ENCODE peak calls at places on chromosomes 13 and 19, in seven cellular contexts. One of them, this sample, is unnamed.

GRCh38 chr13:58823701-58824100 is 1192.2 kb downstream of the PCDH17 start:
- DNase-seq in H9: no peak
- DNase-seq in neuronal stem cell: no peak
- DNase-seq in mesendoderm: no peak
- DNase-seq in trophoblast cell: no peak
- DNase-seq in IMR-90: no peak
- DNase-seq in H1: no peak
- DNase-seq in this sample: no peak

GRCh38 chr19:1267441-1268391 is 1.4 kb upstream of the CIRBP start:
- DNase-seq in trophoblast cell: no peak
- DNase-seq in H9: no peak
- DNase-seq in mesendoderm: no peak
- DNase-seq in H1: no peak
- DNase-seq in IMR-90: peak
- DNase-seq in neuronal stem cell: no peak
- DNase-seq in this sample: peak

GRCh38 chr13:31278874-31279273 is 79.1 kb downstream of the B3GLCT start:
- DNase-seq in trophoblast cell: no peak
- DNase-seq in mesendoderm: no peak
- DNase-seq in neuronal stem cell: no peak
- DNase-seq in H9: no peak
- DNase-seq in H1: no peak
- DNase-seq in IMR-90: no peak
- DNase-seq in this sample: no peak

GRCh38 chr19:609001-609340 is 19.3 kb downstream of the HCN2 start:
- DNase-seq in neuronal stem cell: no peak
- DNase-seq in IMR-90: no peak
- DNase-seq in trophoblast cell: no peak
- DNase-seq in H1: no peak
- DNase-seq in H9: no peak
- DNase-seq in mesendoderm: no peak
- DNase-seq in this sample: no peak

GRCh38 chr13:74131206-74131605 is 3.0 kb downstream of the KLF12 start:
- DNase-seq in neuronal stem cell: no peak
- DNase-seq in H1: no peak
- DNase-seq in mesendoderm: no peak
- DNase-seq in H9: no peak
- DNase-seq in trophoblast cell: no peak
- DNase-seq in IMR-90: no peak
- DNase-seq in this sample: peak

GRCh38 chr19:39637891-39638290 is 17.8 kb upstream of the LGALS16 start:
- DNase-seq in mesendoderm: no peak
- DNase-seq in neuronal stem cell: no peak
- DNase-seq in trophoblast cell: no peak
- DNase-seq in H9: no peak
- DNase-seq in IMR-90: no peak
- DNase-seq in H1: no peak
- DNase-seq in this sample: no peak

GRCh38 chr13:108769213-108770070 is 140.0 kb downstream of the MYO16 start:
- DNase-seq in neuronal stem cell: no peak
- DNase-seq in H1: no peak
- DNase-seq in H9: no peak
- DNase-seq in trophoblast cell: no peak
- DNase-seq in IMR-90: no peak
- DNase-seq in mesendoderm: peak
- DNase-seq in this sample: no peak

GRCh38 chr19:9308091-9308490 is 1.5 kb downstream of the ZNF699 start:
- DNase-seq in H9: no peak
- DNase-seq in mesendoderm: no peak
- DNase-seq in IMR-90: no peak
- DNase-seq in neuronal stem cell: no peak
- DNase-seq in trophoblast cell: no peak
- DNase-seq in H1: no peak
- DNase-seq in this sample: no peak

GRCh38 chr13:100266026-100266425 is 177.1 kb downstream of the PCCA start:
- DNase-seq in trophoblast cell: no peak
- DNase-seq in H9: no peak
- DNase-seq in neuronal stem cell: no peak
- DNase-seq in H1: no peak
- DNase-seq in IMR-90: no peak
- DNase-seq in mesendoderm: no peak
- DNase-seq in this sample: no peak

GRCh38 chr13:102659168-102659713 is 35.6 kb downstream of the METTL21C start:
- DNase-seq in H9: no peak
- DNase-seq in IMR-90: no peak
- DNase-seq in trophoblast cell: no peak
- DNase-seq in mesendoderm: no peak
- DNase-seq in H1: no peak
- DNase-seq in neuronal stem cell: no peak
- DNase-seq in this sample: no peak
- H3K23ac ChIP-seq in H9: no peak
- H3K23ac ChIP-seq in IMR-90: no peak
- H3K23ac ChIP-seq in trophoblast cell: no peak
- H3K23ac ChIP-seq in mesendoderm: no peak
- H3K23ac ChIP-seq in H1: no peak
- H3K23ac ChIP-seq in neuronal stem cell: no peak
- H3K23ac ChIP-seq in this sample: no peak

GRCh38 chr19:28899703-28900102 is 313.2 kb downstream of the UQCRFS1 start:
- DNase-seq in neuronal stem cell: no peak
- DNase-seq in H9: no peak
- DNase-seq in trophoblast cell: no peak
- DNase-seq in H1: no peak
- DNase-seq in mesendoderm: no peak
- DNase-seq in IMR-90: peak
- DNase-seq in this sample: no peak
- H3K23ac ChIP-seq in neuronal stem cell: no peak
- H3K23ac ChIP-seq in H9: no peak
- H3K23ac ChIP-seq in trophoblast cell: no peak
- H3K23ac ChIP-seq in H1: no peak
- H3K23ac ChIP-seq in mesendoderm: no peak
- H3K23ac ChIP-seq in IMR-90: no peak
- H3K23ac ChIP-seq in this sample: no peak

GRCh38 chr19:15717781-15718180 is 10.0 kb upstream of the OR10H2 start:
- DNase-seq in H1: no peak
- DNase-seq in H9: no peak
- DNase-seq in neuronal stem cell: no peak
- DNase-seq in mesendoderm: no peak
- DNase-seq in trophoblast cell: no peak
- DNase-seq in IMR-90: no peak
- DNase-seq in this sample: no peak

GRCh38 chr19:15721208-15721607 is 6.6 kb upstream of the OR10H2 start:
- DNase-seq in trophoblast cell: no peak
- DNase-seq in IMR-90: no peak
- DNase-seq in mesendoderm: no peak
- DNase-seq in H1: no peak
- DNase-seq in neuronal stem cell: no peak
- DNase-seq in H9: no peak
- DNase-seq in this sample: no peak

GRCh38 chr19:15727724-15728123 is at the start of gene OR10H2:
- DNase-seq in H1: no peak
- DNase-seq in trophoblast cell: no peak
- DNase-seq in mesendoderm: no peak
- DNase-seq in neuronal stem cell: no peak
- DNase-seq in IMR-90: no peak
- DNase-seq in H9: no peak
- DNase-seq in this sample: no peak

DNA sequence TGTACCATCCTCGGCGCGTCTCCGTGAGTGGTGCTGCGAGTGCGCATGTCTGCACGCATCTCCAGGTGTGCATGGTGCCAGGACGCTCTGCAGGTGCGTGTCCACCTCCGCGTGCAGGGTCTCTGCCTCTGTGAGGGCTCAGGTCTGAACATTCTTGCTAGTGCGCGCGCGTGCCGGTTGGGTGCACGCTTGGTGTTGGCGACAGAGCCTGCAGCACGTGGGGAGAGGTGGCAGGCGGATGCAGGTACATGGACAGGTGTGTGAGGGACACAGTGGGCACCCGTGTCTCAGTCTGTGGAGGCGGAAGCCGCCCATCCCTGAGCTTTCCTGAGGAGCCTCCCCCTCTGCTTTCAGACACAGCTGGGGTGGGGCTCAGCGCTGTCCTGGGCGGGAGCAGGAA is 4.9 kb upstream of the OR10H2 start:
- DNase-seq in trophoblast cell: no peak
- DNase-seq in H1: no peak
- DNase-seq in IMR-90: no peak
- DNase-seq in H9: no peak
- DNase-seq in mesendoderm: no peak
- DNase-seq in neuronal stem cell: no peak
- DNase-seq in this sample: no peak
- H3K23ac ChIP-seq in trophoblast cell: no peak
- H3K23ac ChIP-seq in H1: no peak
- H3K23ac ChIP-seq in IMR-90: no peak
- H3K23ac ChIP-seq in H9: no peak
- H3K23ac ChIP-seq in mesendoderm: no peak
- H3K23ac ChIP-seq in neuronal stem cell: no peak
- H3K23ac ChIP-seq in this sample: no peak

GRCh38 chr19:16022251-16022650 is 54.0 kb upstream of the TPM4 start:
- DNase-seq in trophoblast cell: no peak
- DNase-seq in neuronal stem cell: no peak
- DNase-seq in mesendoderm: no peak
- DNase-seq in H1: no peak
- DNase-seq in IMR-90: no peak
- DNase-seq in H9: peak
- DNase-seq in this sample: no peak
- H3K23ac ChIP-seq in trophoblast cell: no peak
- H3K23ac ChIP-seq in neuronal stem cell: no peak
- H3K23ac ChIP-seq in mesendoderm: no peak
- H3K23ac ChIP-seq in H1: no peak
- H3K23ac ChIP-seq in IMR-90: no peak
- H3K23ac ChIP-seq in H9: no peak
- H3K23ac ChIP-seq in this sample: no peak

DNA sequence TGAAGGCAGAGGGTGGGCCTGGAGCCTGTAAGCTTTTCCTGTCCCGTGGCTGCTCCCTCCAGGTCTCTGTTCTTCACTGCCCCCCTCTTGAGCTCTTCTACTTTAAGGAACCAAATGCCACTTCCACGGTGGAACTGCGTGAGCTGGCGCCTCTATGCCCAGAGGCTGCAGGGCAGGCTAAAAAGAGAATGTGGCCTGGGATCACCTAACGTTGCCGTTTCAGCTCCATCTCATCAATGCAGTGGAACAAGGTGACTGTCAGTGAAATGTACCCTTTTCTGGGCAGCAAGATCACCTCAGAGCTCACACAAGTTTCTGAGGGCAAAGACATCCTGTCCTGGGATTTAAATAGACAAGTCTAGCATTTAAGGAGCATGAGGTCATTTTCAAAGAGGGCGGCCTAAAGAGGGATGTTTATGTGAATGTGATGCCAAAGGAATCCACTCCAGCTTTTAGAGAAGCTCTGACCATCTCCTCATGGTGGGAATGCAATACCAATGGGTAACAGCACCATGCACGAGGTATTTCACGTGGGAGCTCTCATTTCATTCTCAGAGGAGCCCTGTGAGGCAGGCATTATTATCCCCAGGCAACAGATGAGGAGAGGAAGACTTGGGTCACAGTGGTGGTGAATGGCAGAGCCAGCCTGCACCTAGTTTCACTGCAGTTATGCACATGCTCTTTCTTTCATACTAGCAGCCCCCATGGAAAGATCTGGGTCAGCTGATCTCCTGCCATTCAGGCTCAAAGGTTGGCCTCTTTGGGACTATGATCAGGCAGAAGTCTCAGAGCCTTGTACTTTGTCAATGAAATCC is 39.3 kb downstream of the RGCC start:
- DNase-seq in H1: no peak
- DNase-seq in trophoblast cell: no peak
- DNase-seq in H9: no peak
- DNase-seq in IMR-90: peak
- DNase-seq in mesendoderm: peak
- DNase-seq in neuronal stem cell: no peak
- DNase-seq in this sample: peak
- H3K23ac ChIP-seq in H1: no peak
- H3K23ac ChIP-seq in trophoblast cell: no peak
- H3K23ac ChIP-seq in H9: no peak
- H3K23ac ChIP-seq in IMR-90: peak
- H3K23ac ChIP-seq in mesendoderm: no peak
- H3K23ac ChIP-seq in neuronal stem cell: no peak
- H3K23ac ChIP-seq in this sample: no peak

DNA sequence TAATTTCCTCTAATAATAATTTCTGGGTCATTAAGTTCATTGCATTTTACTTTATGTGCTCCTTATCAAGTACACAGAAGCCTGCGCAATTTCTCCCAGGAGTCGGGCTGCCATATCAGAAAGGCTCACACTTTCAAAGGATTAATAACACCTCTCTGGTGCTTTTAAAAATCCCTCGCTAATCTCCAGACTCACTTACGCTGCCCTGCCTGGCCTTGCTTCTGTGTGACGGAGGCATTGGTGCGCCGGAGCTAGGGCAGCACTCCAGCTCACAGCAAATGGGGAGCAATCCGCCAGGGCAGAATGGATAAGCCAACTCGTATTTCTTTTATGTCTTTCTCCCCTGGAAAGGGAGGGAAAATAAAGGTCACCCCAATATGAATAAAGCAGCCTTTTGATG is 300.8 kb downstream of the EFNB2 start:
- DNase-seq in IMR-90: no peak
- DNase-seq in H9: no peak
- DNase-seq in H1: no peak
- DNase-seq in trophoblast cell: no peak
- DNase-seq in mesendoderm: no peak
- DNase-seq in neuronal stem cell: no peak
- DNase-seq in this sample: no peak
- H3K23ac ChIP-seq in IMR-90: no peak
- H3K23ac ChIP-seq in H9: no peak
- H3K23ac ChIP-seq in H1: no peak
- H3K23ac ChIP-seq in trophoblast cell: no peak
- H3K23ac ChIP-seq in mesendoderm: no peak
- H3K23ac ChIP-seq in neuronal stem cell: no peak
- H3K23ac ChIP-seq in this sample: no peak

GRCh38 chr13:72985610-72986009 is 73.2 kb upstream of the KLF5 start:
- DNase-seq in neuronal stem cell: no peak
- DNase-seq in H1: no peak
- DNase-seq in trophoblast cell: no peak
- DNase-seq in H9: no peak
- DNase-seq in IMR-90: no peak
- DNase-seq in mesendoderm: no peak
- DNase-seq in this sample: no peak
- H3K23ac ChIP-seq in neuronal stem cell: no peak
- H3K23ac ChIP-seq in H1: no peak
- H3K23ac ChIP-seq in trophoblast cell: no peak
- H3K23ac ChIP-seq in H9: no peak
- H3K23ac ChIP-seq in IMR-90: no peak
- H3K23ac ChIP-seq in mesendoderm: no peak
- H3K23ac ChIP-seq in this sample: no peak